ENCODE peak calls at places on chromosomes 4 and X, in seven cellular contexts. One of them, this sample, is unnamed.

GRCh38 chr4:113457886-113458285 is 303.7 kb downstream of the CAMK2D start:
- DNase-seq in A549: no peak
- DNase-seq in GM06990: no peak
- DNase-seq in ovary: no peak
- DNase-seq in heart left ventricle: no peak
- DNase-seq in AG10803: no peak
- DNase-seq in OCI-LY7: no peak
- DNase-seq in this sample: no peak

GRCh38 chrX:85611926-85612325 is 232.5 kb upstream of the POF1B start:
- DNase-seq in A549: peak; percentile 5
- DNase-seq in GM06990: no peak
- DNase-seq in ovary: no peak
- DNase-seq in heart left ventricle: no peak
- DNase-seq in AG10803: peak; percentile 4
- DNase-seq in OCI-LY7: peak; percentile 1
- DNase-seq in this sample: no peak

GRCh38 chr4:48742412-48742811 is 37.7 kb downstream of the FRYL start:
- DNase-seq in A549: no peak
- DNase-seq in GM06990: no peak
- DNase-seq in ovary: no peak
- DNase-seq in heart left ventricle: no peak
- DNase-seq in AG10803: no peak
- DNase-seq in OCI-LY7: no peak
- DNase-seq in this sample: no peak

GRCh38 chr4:140222175-140222574 is 68.2 kb upstream of the MAML3 start:
- DNase-seq in A549: no peak
- DNase-seq in GM06990: no peak
- DNase-seq in ovary: no peak
- DNase-seq in heart left ventricle: no peak
- DNase-seq in AG10803: peak; percentile 20
- DNase-seq in OCI-LY7: no peak
- DNase-seq in this sample: no peak

GRCh38 chrX:22818061-22818460 is 181.7 kb upstream of the DDX53 start:
- DNase-seq in A549: no peak
- DNase-seq in GM06990: no peak
- DNase-seq in ovary: no peak
- DNase-seq in heart left ventricle: no peak
- DNase-seq in AG10803: no peak
- DNase-seq in OCI-LY7: no peak
- DNase-seq in this sample: no peak

GRCh38 chr4:114056599-114056998 is 77.2 kb upstream of the ARSJ start:
- DNase-seq in A549: no peak
- DNase-seq in GM06990: no peak
- DNase-seq in ovary: no peak
- DNase-seq in heart left ventricle: no peak
- DNase-seq in AG10803: no peak
- DNase-seq in OCI-LY7: no peak
- DNase-seq in this sample: no peak

GRCh38 chr4:156594619-156595018 is 377.0 kb downstream of the PDGFC start:
- DNase-seq in A549: no peak
- DNase-seq in GM06990: no peak
- DNase-seq in ovary: no peak
- DNase-seq in heart left ventricle: peak; percentile 77
- DNase-seq in AG10803: no peak
- DNase-seq in OCI-LY7: no peak
- DNase-seq in this sample: no peak

GRCh38 chr4:154231796-154232478 is 259.7 kb downstream of the DCHS2 start:
- DNase-seq in A549: no peak
- DNase-seq in GM06990: no peak
- DNase-seq in ovary: no peak
- DNase-seq in heart left ventricle: no peak
- DNase-seq in AG10803: peak; percentile 72
- DNase-seq in OCI-LY7: no peak
- DNase-seq in this sample: no peak

GRCh38 chr4:164304861-164305260 is 449.1 kb upstream of the SMIM31 start:
- DNase-seq in A549: peak; percentile 1
- DNase-seq in GM06990: no peak
- DNase-seq in ovary: no peak
- DNase-seq in heart left ventricle: no peak
- DNase-seq in AG10803: no peak
- DNase-seq in OCI-LY7: no peak
- DNase-seq in this sample: no peak

GRCh38 chrX:77668391-77669237 is 117.4 kb downstream of the ATRX start:
- DNase-seq in A549: peak; percentile 40
- DNase-seq in GM06990: no peak
- DNase-seq in ovary: no peak
- DNase-seq in heart left ventricle: no peak
- DNase-seq in AG10803: peak; percentile 9
- DNase-seq in OCI-LY7: no peak
- DNase-seq in this sample: no peak

GRCh38 chr4:123361195-123361861 is 35.3 kb upstream of the SPRY1 start:
- DNase-seq in A549: peak; percentile 13
- DNase-seq in GM06990: no peak
- DNase-seq in ovary: no peak
- DNase-seq in heart left ventricle: no peak
- DNase-seq in AG10803: peak; percentile 87
- DNase-seq in OCI-LY7: no peak
- DNase-seq in this sample: no peak

GRCh38 chrX:147897117-147897516 is 14.6 kb upstream of the FMR1 start:
- DNase-seq in A549: no peak
- DNase-seq in GM06990: no peak
- DNase-seq in ovary: no peak
- DNase-seq in heart left ventricle: no peak
- DNase-seq in AG10803: no peak
- DNase-seq in OCI-LY7: no peak
- DNase-seq in this sample: no peak

GRCh38 chr4:16026155-16026761 is 57.6 kb downstream of the PROM1 start:
- DNase-seq in A549: peak; percentile 56
- DNase-seq in GM06990: no peak
- DNase-seq in ovary: no peak
- DNase-seq in heart left ventricle: no peak
- DNase-seq in AG10803: peak; percentile 63
- DNase-seq in OCI-LY7: peak; percentile 80
- DNase-seq in this sample: peak; percentile 69

GRCh38 chr4:127545271-127545670 is 87.5 kb upstream of the INTU start:
- DNase-seq in A549: no peak
- DNase-seq in GM06990: no peak
- DNase-seq in ovary: no peak
- DNase-seq in heart left ventricle: no peak
- DNase-seq in AG10803: no peak
- DNase-seq in OCI-LY7: no peak
- DNase-seq in this sample: no peak

GRCh38 chrX:130055103-130055502 is 55.2 kb downstream of the ELF4 start:
- DNase-seq in A549: no peak
- DNase-seq in GM06990: no peak
- DNase-seq in ovary: no peak
- DNase-seq in heart left ventricle: no peak
- DNase-seq in AG10803: peak; percentile 67
- DNase-seq in OCI-LY7: no peak
- DNase-seq in this sample: no peak

GRCh38 chrX:72316408-72317079 is 10.8 kb upstream of the CITED1 start:
- DNase-seq in A549: no peak
- DNase-seq in GM06990: no peak
- DNase-seq in ovary: no peak
- DNase-seq in heart left ventricle: no peak
- DNase-seq in AG10803: no peak
- DNase-seq in OCI-LY7: no peak
- DNase-seq in this sample: no peak

GRCh38 chr4:96097040-96097607 is 257.2 kb downstream of the PDHA2 start:
- DNase-seq in A549: no peak
- DNase-seq in GM06990: no peak
- DNase-seq in ovary: no peak
- DNase-seq in heart left ventricle: no peak
- DNase-seq in AG10803: no peak
- DNase-seq in OCI-LY7: no peak
- DNase-seq in this sample: no peak

GRCh38 chr4:138438608-138439007 is 196.5 kb upstream of the SLC7A11 start:
- DNase-seq in A549: no peak
- DNase-seq in GM06990: no peak
- DNase-seq in ovary: no peak
- DNase-seq in heart left ventricle: no peak
- DNase-seq in AG10803: peak; percentile 4
- DNase-seq in OCI-LY7: no peak
- DNase-seq in this sample: no peak

GRCh38 chr4:6963139-6963611 is 53.5 kb downstream of the TBC1D14 start:
- DNase-seq in A549: no peak
- DNase-seq in GM06990: peak; percentile 46
- DNase-seq in ovary: no peak
- DNase-seq in heart left ventricle: no peak
- DNase-seq in AG10803: no peak
- DNase-seq in OCI-LY7: peak; percentile 45
- DNase-seq in this sample: peak; percentile 65

GRCh38 chr4:160318567-160319220 is 1215.8 kb downstream of the RAPGEF2 start:
- DNase-seq in A549: peak; percentile 82
- DNase-seq in GM06990: no peak
- DNase-seq in ovary: no peak
- DNase-seq in heart left ventricle: no peak
- DNase-seq in AG10803: no peak
- DNase-seq in OCI-LY7: no peak
- DNase-seq in this sample: no peak

GRCh38 chr4:30536231-30536630 is 183.9 kb upstream of the PCDH7 start:
- DNase-seq in A549: no peak
- DNase-seq in GM06990: no peak
- DNase-seq in ovary: no peak
- DNase-seq in heart left ventricle: no peak
- DNase-seq in AG10803: no peak
- DNase-seq in OCI-LY7: no peak
- DNase-seq in this sample: no peak

GRCh38 chrX:111652719-111653118 is 28.3 kb upstream of the ALG13 start:
- DNase-seq in A549: peak; percentile 1
- DNase-seq in GM06990: no peak
- DNase-seq in ovary: no peak
- DNase-seq in heart left ventricle: no peak
- DNase-seq in AG10803: no peak
- DNase-seq in OCI-LY7: no peak
- DNase-seq in this sample: no peak
- TF ChIP-seq CTCF in A549: no peak
- TF ChIP-seq CTCF in GM06990: no peak
- TF ChIP-seq CTCF in ovary: no peak
- TF ChIP-seq CTCF in heart left ventricle: no peak
- TF ChIP-seq CTCF in AG10803: no peak
- TF ChIP-seq CTCF in OCI-LY7: no peak
- TF ChIP-seq CTCF in this sample: no peak

DNA sequence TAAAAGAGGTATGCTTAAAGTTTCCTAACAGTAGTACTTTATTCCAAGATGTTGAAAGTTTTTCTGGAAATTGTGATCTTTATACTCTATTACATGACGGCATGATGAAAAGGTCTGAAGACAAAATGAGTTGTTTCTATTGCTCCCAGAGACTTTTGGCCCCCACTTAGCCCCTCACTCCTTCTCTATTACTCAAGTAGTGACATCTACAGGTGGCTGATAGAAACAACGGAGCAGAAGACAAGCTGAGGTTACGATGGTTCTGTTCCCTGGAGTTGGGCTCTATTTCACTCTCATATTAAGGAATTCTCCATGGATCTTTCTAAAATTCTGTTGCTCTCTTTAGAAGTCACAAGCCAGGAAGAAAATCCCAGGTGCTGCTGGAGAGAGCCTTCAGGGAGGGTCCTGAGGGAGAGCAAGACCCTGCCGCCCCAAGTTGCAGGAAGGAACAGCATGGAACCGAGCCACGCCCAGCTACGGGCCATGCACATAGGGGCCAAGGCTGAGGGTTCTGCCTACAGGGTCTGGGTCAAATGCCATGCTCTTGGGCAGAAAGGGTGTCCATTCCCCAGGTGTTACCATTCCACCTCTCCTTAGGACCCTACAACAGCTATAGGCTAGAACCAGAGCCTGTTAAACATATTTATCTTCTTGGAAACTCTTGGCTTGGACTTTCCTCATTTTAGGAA is 22.7 kb downstream of the RPL9 start:
- DNase-seq in A549: no peak
- DNase-seq in GM06990: no peak
- DNase-seq in ovary: no peak
- DNase-seq in heart left ventricle: no peak
- DNase-seq in AG10803: no peak
- DNase-seq in OCI-LY7: no peak
- DNase-seq in this sample: no peak
- TF ChIP-seq CTCF in A549: peak; percentile 31
- TF ChIP-seq CTCF in GM06990: peak; percentile 37
- TF ChIP-seq CTCF in ovary: no peak
- TF ChIP-seq CTCF in heart left ventricle: no peak
- TF ChIP-seq CTCF in AG10803: no peak
- TF ChIP-seq CTCF in OCI-LY7: peak; percentile 78
- TF ChIP-seq CTCF in this sample: no peak

GRCh38 chrX:154315416-154315815 is 19.8 kb downstream of the TKTL1 start:
- DNase-seq in A549: no peak
- DNase-seq in GM06990: no peak
- DNase-seq in ovary: no peak
- DNase-seq in heart left ventricle: no peak
- DNase-seq in AG10803: no peak
- DNase-seq in OCI-LY7: no peak
- DNase-seq in this sample: no peak

GRCh38 chrX:154320406-154320805 is 24.8 kb downstream of the TKTL1 start:
- DNase-seq in A549: no peak
- DNase-seq in GM06990: no peak
- DNase-seq in ovary: no peak
- DNase-seq in heart left ventricle: no peak
- DNase-seq in AG10803: no peak
- DNase-seq in OCI-LY7: no peak
- DNase-seq in this sample: no peak

GRCh38 chrX:154321624-154322023 is 26.0 kb downstream of the TKTL1 start:
- DNase-seq in A549: peak; percentile 14
- DNase-seq in GM06990: no peak
- DNase-seq in ovary: peak; percentile 34
- DNase-seq in heart left ventricle: no peak
- DNase-seq in AG10803: no peak
- DNase-seq in OCI-LY7: peak; percentile 57
- DNase-seq in this sample: no peak

GRCh38 chrX:154321152-154321551 is 25.6 kb downstream of the TKTL1 start:
- DNase-seq in A549: no peak
- DNase-seq in GM06990: no peak
- DNase-seq in ovary: no peak
- DNase-seq in heart left ventricle: no peak
- DNase-seq in AG10803: no peak
- DNase-seq in OCI-LY7: peak; percentile 54
- DNase-seq in this sample: no peak

GRCh38 chrX:154317391-154318000 is 21.9 kb downstream of the TKTL1 start:
- DNase-seq in A549: peak; percentile 44
- DNase-seq in GM06990: no peak
- DNase-seq in ovary: peak; percentile 37
- DNase-seq in heart left ventricle: no peak
- DNase-seq in AG10803: peak; percentile 26
- DNase-seq in OCI-LY7: peak; percentile 21
- DNase-seq in this sample: no peak
- TF ChIP-seq CTCF in A549: no peak
- TF ChIP-seq CTCF in GM06990: peak; percentile 50
- TF ChIP-seq CTCF in ovary: peak; percentile 30
- TF ChIP-seq CTCF in heart left ventricle: peak; percentile 22
- TF ChIP-seq CTCF in AG10803: peak; percentile 57
- TF ChIP-seq CTCF in OCI-LY7: peak; percentile 71
- TF ChIP-seq CTCF in this sample: peak; percentile 39

DNA sequence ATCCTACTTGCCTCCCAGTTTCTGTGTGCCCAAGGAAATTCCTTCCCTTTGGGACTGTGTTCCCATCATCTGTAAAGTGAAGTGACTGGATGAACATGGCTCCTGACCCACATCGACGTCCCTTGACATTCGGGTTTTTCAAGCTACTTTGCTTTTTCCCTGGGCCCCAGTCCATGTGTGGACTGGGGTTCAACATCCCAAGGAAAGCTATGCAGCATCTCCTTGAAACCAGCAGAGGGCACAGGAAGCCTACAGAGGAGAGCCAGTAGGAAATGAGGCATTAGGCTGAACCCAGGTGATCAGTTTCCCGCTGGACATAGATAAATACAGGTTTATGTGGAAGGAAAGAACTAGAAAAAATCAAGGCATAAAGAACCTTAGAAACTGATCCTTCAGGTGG is 145.1 kb upstream of the ARHGEF9 start:
- DNase-seq in A549: peak; percentile 20
- DNase-seq in GM06990: no peak
- DNase-seq in ovary: no peak
- DNase-seq in heart left ventricle: no peak
- DNase-seq in AG10803: peak; percentile 17
- DNase-seq in OCI-LY7: no peak
- DNase-seq in this sample: no peak
- TF ChIP-seq CTCF in A549: peak; percentile 22
- TF ChIP-seq CTCF in GM06990: no peak
- TF ChIP-seq CTCF in ovary: no peak
- TF ChIP-seq CTCF in heart left ventricle: no peak
- TF ChIP-seq CTCF in AG10803: peak; percentile 59
- TF ChIP-seq CTCF in OCI-LY7: peak; percentile 39
- TF ChIP-seq CTCF in this sample: no peak